ENCODE peak calls at places on chromosome 9, in five cellular contexts. Q is fibroblast of lung, N is stomach, D is adrenal gland, X is PC-3. G is an unnamed sample. For H3K27me3, the result is how much of the 10 kb centered on the place peaks cover.

GRCh38 chr9:94672811-94673487 is 33.6 kb upstream of the FBP1 start:
- DNase-seq in X (peak), D (no peak), Q (peak), N (no peak), G (no peak)

GRCh38 chr9:117278020-117278419 is 136.8 kb downstream of the ASTN2 start:
- DNase-seq in D (no peak), X (no peak), Q (no peak), N (no peak), G (no peak)

GRCh38 chr9:129987941-129988340 is 55.0 kb downstream of the FNBP1 start:
- DNase-seq in Q (no peak), N (no peak), D (no peak), X (no peak), G (no peak)

GRCh38 chr9:116154976-116155699 is 1.5 kb downstream of the PAPPA start:
- DNase-seq in Q (peak), N (no peak), X (no peak), D (peak), G (no peak)

GRCh38 chr9:8486095-8486494 is 686.5 kb upstream of the DMAC1 start:
- DNase-seq in N (peak), X (no peak), D (no peak), Q (peak), G (no peak)

GRCh38 chr9:26949604-26950003 is 2.6 kb upstream of the PLAA start:
- DNase-seq in D (no peak), X (peak), Q (no peak), N (no peak), G (no peak)

GRCh38 chr9:93210974-93211653 is 27.2 kb downstream of the WNK2 start:
- DNase-seq in Q (no peak), X (no peak), D (no peak), N (no peak), G (no peak)

GRCh38 chr9:21933865-21934264 is 60.3 kb downstream of the CDKN2A start:
- DNase-seq in N (no peak), Q (peak), X (peak), D (no peak), G (no peak)

GRCh38 chr9:3018691-3019230 is 174.9 kb upstream of the PUM3 start:
- DNase-seq in Q (no peak), X (no peak), D (no peak), N (no peak), G (no peak)

GRCh38 chr9:110687497-110687896 is 18.9 kb downstream of the MUSK start:
- DNase-seq in Q (no peak), X (peak), N (no peak), D (no peak), G (no peak)

GRCh38 chr9:13911473-13911872 is 402.5 kb downstream of the NFIB start:
- DNase-seq in X (no peak), N (no peak), Q (no peak), D (no peak), G (no peak)

GRCh38 chr9:25913806-25914205 is 235.6 kb upstream of the TUSC1 start:
- DNase-seq in D (no peak), X (peak), N (no peak), Q (no peak), G (no peak)

GRCh38 chr9:117732494-117732893 is 28.3 kb downstream of the TLR4 start:
- DNase-seq in Q (no peak), D (no peak), N (no peak), X (no peak), G (no peak)

GRCh38 chr9:15999422-16000339 is 446.8 kb downstream of the CCDC171 start:
- DNase-seq in X (peak), D (no peak), Q (peak), N (no peak), G (no peak)

GRCh38 chr9:7185612-7186011 is 427.8 kb downstream of the KDM4C start:
- DNase-seq in D (no peak), Q (peak), X (peak), N (no peak), G (no peak)

GRCh38 chr9:116308070-116308469 is 154.5 kb downstream of the PAPPA start:
- DNase-seq in D (no peak), Q (no peak), N (no peak), X (no peak), G (no peak)

GRCh38 chr9:129323376-129323998 is 145.4 kb upstream of the IER5L start:
- DNase-seq in D (peak), X (no peak), N (no peak), Q (no peak), G (peak)

GRCh38 chr9:36911601-36912412 is 122.3 kb downstream of the PAX5 start:
- DNase-seq in X (no peak), Q (no peak), N (no peak), D (no peak), G (no peak)

GRCh38 chr9:83588256-83588655 is 34.7 kb upstream of the IDNK start:
- DNase-seq in Q (no peak), N (no peak), D (no peak), X (no peak), G (no peak)

GRCh38 chr9:80376180-80376579 is 804.4 kb downstream of the TLE4 start:
- DNase-seq in X (no peak), N (no peak), Q (no peak), D (no peak), G (no peak)

GRCh38 chr9:88742483-88742882 is 207.5 kb downstream of the NXNL2 start:
- DNase-seq in X (peak), Q (peak), D (no peak), N (no peak), G (no peak)

GRCh38 chr9:38423939-38424843 is at the start of gene IGFBPL1:
- DNase-seq in X (no peak), D (peak), N (no peak), Q (no peak), G (peak)

GRCh38 chr9:121201045-121201737 is 478 bp downstream of the RAB14 start:
- DNase-seq in Q (no peak), X (no peak), N (peak), D (no peak), G (peak)

DNA sequence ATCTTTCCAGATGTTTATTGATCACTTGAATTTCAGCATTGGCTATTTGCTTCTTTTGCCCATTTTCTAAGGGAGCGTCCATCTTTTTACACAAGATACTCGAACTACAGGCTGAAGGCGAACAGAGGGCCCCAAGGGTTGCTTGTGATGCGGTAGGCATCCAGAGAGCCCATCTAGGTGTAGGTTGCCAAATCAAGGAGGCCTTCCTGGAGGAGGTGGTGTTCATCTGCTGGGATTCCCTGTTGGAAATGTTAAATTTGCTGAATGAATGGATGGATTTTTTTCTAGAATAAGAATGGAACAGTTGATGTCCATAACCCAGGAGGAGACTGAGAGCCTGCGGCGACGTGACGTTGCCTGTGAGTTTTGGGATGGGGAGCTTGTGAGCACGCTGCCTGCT is 31.4 kb downstream of the LRSAM1 start:
- DNase-seq in X (no peak), N (no peak), Q (no peak), D (no peak), G (no peak)
- H3K27me3 ChIP-seq in X (under half), N (under half), Q (under half), D (under half), G (under half)

DNA sequence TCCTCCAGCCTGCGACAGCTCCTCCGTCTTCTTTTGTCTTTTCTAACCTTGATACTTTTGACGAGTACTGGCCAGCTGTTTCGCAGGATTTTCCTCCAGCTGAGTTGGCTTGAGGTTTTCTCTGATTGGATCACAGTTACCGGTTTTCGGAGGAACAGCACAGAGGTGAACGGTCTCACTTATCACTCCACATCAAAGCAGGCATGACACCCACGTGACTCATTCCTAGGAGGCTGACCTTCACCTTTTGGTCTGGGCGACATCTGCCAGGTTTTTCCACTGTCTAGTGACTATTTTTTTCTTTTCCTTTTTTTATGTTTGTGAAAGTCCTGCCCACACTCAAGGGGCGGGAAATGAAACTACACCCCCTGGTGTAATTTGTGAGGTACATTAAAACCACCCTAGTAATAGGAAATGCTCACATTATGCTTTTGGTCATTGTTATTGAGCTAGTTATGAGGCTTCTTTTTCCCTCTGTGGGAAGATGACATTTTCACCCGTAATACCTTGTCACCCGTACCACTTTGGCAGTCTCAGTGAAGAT is 319.2 kb downstream of the GADD45G start:
- DNase-seq in X (peak), D (peak), Q (peak), N (peak), G (peak)
- TF ChIP-seq CTCF in X (no peak), D (no peak), Q (peak), N (no peak), G (peak)

DNA sequence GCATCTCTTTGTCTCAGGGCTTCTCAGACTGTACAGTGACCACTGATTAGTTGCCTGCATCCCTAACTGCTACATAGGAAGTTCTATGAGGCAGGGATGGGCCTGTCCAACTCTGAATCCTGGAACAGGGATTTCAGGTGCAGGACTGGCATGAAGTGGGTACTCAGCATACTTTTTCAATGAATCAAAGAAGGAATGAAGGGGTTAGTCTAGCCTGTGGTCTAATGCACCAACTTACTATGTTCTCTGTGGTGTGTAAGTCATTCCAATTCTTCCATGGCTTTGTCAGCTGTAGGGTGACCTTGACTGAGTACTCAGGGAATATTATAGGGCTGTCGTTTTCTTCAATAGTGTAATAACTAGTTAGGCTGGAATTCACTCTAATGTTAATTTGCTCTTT is 8.3 kb downstream of the COL15A1 start:
- DNase-seq in Q (no peak), D (no peak), N (no peak), X (no peak), G (no peak)
- H3K4me3 ChIP-seq in Q (no peak), D (no peak), N (no peak), X (no peak), G (no peak)

GRCh38 chr9:133468777-133469455 is 9.1 kb downstream of the CACFD1 start:
- DNase-seq in D (no peak), Q (no peak), N (no peak), X (no peak), G (no peak)

GRCh38 chr9:133463864-133464615 is 4.3 kb downstream of the CACFD1 start:
- DNase-seq in X (no peak), D (no peak), Q (no peak), N (no peak), G (no peak)

GRCh38 chr9:133464638-133465037 is 4.9 kb downstream of the CACFD1 start:
- DNase-seq in N (no peak), Q (no peak), D (no peak), X (no peak), G (no peak)

GRCh38 chr9:133468374-133468773 is 8.6 kb downstream of the CACFD1 start:
- DNase-seq in Q (no peak), D (no peak), N (no peak), X (no peak), G (no peak)

GRCh38 chr9:133467101-133467500 is 7.3 kb downstream of the CACFD1 start:
- DNase-seq in X (no peak), D (no peak), N (no peak), Q (no peak), G (no peak)
- H3K27me3 ChIP-seq in X (under half), D (under half), N (under half), Q (under half), G (under half)

GRCh38 chr9:32550609-32551490 is 1.3 kb upstream of the SMIM27 start:
- DNase-seq in Q (peak), X (peak), D (peak), N (peak), G (peak)

GRCh38 chr9:32551491-32552049 is 557 bp upstream of the SMIM27 start:
- DNase-seq in X (peak), Q (peak), N (no peak), D (peak), G (no peak)

GRCh38 chr9:32552172-32552872 is at the start of the genes SMIM27 and TOPORS:
- DNase-seq in D (peak), X (peak), Q (peak), N (peak), G (peak)

GRCh38 chr9:32554107-32554506 is 1.7 kb upstream of the TOPORS start:
- DNase-seq in Q (peak), D (no peak), X (no peak), N (no peak), G (no peak)

GRCh38 chr9:32550046-32550608 is 2.0 kb upstream of the SMIM27 start:
- DNase-seq in N (no peak), Q (peak), D (no peak), X (no peak), G (no peak)
- TF ChIP-seq CTCF in N (no peak), Q (peak), D (no peak), X (no peak), G (no peak)